ENCODE peak calls at places on chromosomes 4 and X, in five cellular contexts. K is stromal cell of bone marrow; I is endothelial cell; D is cerebellum; W is activated T-helper 1 cell treated with anti-CD3 and anti-CD28 coated beads, Interleukin-12 subunit alpha, Interleukin-12 subunit beta, Interleukin-2, Interleukin-4 antibody, amounts not matched to agents 30 ng/mL and 10 ng/mL and 1 ng/mL, durations not matched to agents 14 hours and 24 hours and 36 hours. Y is an unnamed sample.

GRCh38 chrX:154779261-154779660 is 16.6 kb downstream of the DKC1 start:
- DNase-seq in K (peak; percentile 38), I (no peak), W (no peak), D (no peak), Y (no peak)

GRCh38 chrX:32871636-32872035 is 339.7 kb downstream of the DMD start:
- DNase-seq in D (no peak), K (no peak), I (no peak), W (no peak), Y (no peak)

GRCh38 chrX:94977986-94978385 is 1304.0 kb downstream of the FAM133A start:
- DNase-seq in I (no peak), W (no peak), D (no peak), K (no peak), Y (no peak)

GRCh38 chr4:154854362-154854761 is 73.3 kb downstream of the RBM46 start:
- DNase-seq in I (no peak), D (no peak), W (no peak), K (peak; percentile 3), Y (no peak)

GRCh38 chrX:96244955-96245354 is 439.7 kb upstream of the DIAPH2 start:
- DNase-seq in K (no peak), D (no peak), W (no peak), I (no peak), Y (no peak)

GRCh38 chr4:35925806-35926205 is 318.5 kb downstream of the ARAP2 start:
- DNase-seq in I (no peak), W (no peak), K (no peak), D (no peak), Y (no peak)

GRCh38 chr4:128810331-128810870 is 901 bp downstream of the JADE1 start:
- DNase-seq in I (peak; percentile 9), W (no peak), K (no peak), D (peak; percentile 37), Y (no peak)

GRCh38 chrX:149003863-149004660 is 501.0 kb downstream of the IDS start:
- DNase-seq in K (no peak), W (no peak), I (no peak), D (no peak), Y (no peak)

GRCh38 chrX:72467171-72467570 is 105.5 kb downstream of the HDAC8 start:
- DNase-seq in I (no peak), D (no peak), W (no peak), K (no peak), Y (no peak)

GRCh38 chr4:34619531-34620109 is 1624.7 kb downstream of the ARAP2 start:
- DNase-seq in K (no peak), I (no peak), W (no peak), D (no peak), Y (peak; percentile 39)

GRCh38 chrX:70479970-70480659 is 35.5 kb downstream of the DLG3 start:
- DNase-seq in K (no peak), I (no peak), W (no peak), D (no peak), Y (no peak)

GRCh38 chr4:100286601-100287000 is 96.3 kb upstream of the DDIT4L start:
- DNase-seq in K (no peak), I (no peak), D (peak; percentile 20), W (no peak), Y (no peak)

GRCh38 chr4:123930971-123931370 is 534.4 kb downstream of the SPRY1 start:
- DNase-seq in I (no peak), D (no peak), K (no peak), W (no peak), Y (no peak)

GRCh38 chr4:78613522-78614311 is 62.1 kb downstream of the ANXA3 start:
- DNase-seq in W (no peak), D (no peak), K (no peak), I (no peak), Y (no peak)

GRCh38 chr4:7867701-7868429 is 71.8 kb downstream of the AFAP1 start:
- DNase-seq in D (no peak), I (no peak), W (no peak), K (no peak), Y (no peak)

GRCh38 chr4:6668391-6668790 is 25.3 kb upstream of the S100P start:
- DNase-seq in W (no peak), I (no peak), D (no peak), K (no peak), Y (no peak)

GRCh38 chr4:82678046-82678445 is 116.3 kb upstream of the TMEM150C start:
- DNase-seq in I (no peak), K (no peak), W (no peak), D (no peak), Y (no peak)

GRCh38 chr4:48133668-48134444 is at the start of gene TXK:
- DNase-seq in I (no peak), D (no peak), W (peak; percentile 19), K (no peak), Y (no peak)

GRCh38 chrX:43961699-43962098 is 11.5 kb downstream of the NDP start:
- DNase-seq in I (no peak), W (no peak), D (no peak), K (no peak), Y (no peak)

GRCh38 chr4:158860856-158861255 is 92.0 kb downstream of the FNIP2 start:
- DNase-seq in D (no peak), I (no peak), W (no peak), K (no peak), Y (no peak)

GRCh38 chr4:73729534-73730165 is 10.7 kb upstream of the CXCL8 start:
- DNase-seq in W (no peak), D (peak; percentile 3), K (peak; percentile 84), I (peak; percentile 42), Y (peak; percentile 61)

GRCh38 chrX:2692221-2693122 is 1.4 kb downstream of the CD99 start:
- DNase-seq in W (no peak), D (no peak), I (peak; percentile 24), K (no peak), Y (no peak)

GRCh38 chrX:49166914-49167739 is 4.6 kb downstream of the MAGIX start:
- DNase-seq in K (peak; percentile 78), I (no peak), D (no peak), W (peak; percentile 44), Y (no peak)

GRCh38 chr4:61468091-61468720 is 268.1 kb downstream of the ADGRL3 start:
- DNase-seq in I (no peak), W (no peak), D (no peak), K (no peak), Y (peak; percentile 68)

GRCh38 chrX:72714471-72714916 is 388 bp upstream of the PHKA1 start:
- DNase-seq in D (peak; percentile 6), W (no peak), K (peak; percentile 62), I (peak; percentile 36), Y (peak; percentile 24)